ENCODE peak calls at places on chromosome 13, in seven cellular contexts. D, V, I, B, L, O and P are unnamed samples.

GRCh38 chr13:22451345-22451744 is 729.4 kb upstream of the SGCG start:
- DNase-seq in L (no peak), O (no peak), D (no peak), V (no peak), B (peak; percentile 3), I (no peak), P (no peak)

GRCh38 chr13:48560657-48561337 is 27.9 kb upstream of the RCBTB2 start:
- DNase-seq in V (no peak), I (no peak), B (no peak), D (no peak), L (no peak), O (no peak), P (no peak)

GRCh38 chr13:35144496-35144895 is 202.4 kb downstream of the NBEA start:
- DNase-seq in I (no peak), O (peak; percentile 52), L (no peak), D (no peak), V (no peak), B (peak; percentile 49), P (no peak)

GRCh38 chr13:91804724-91805123 is 406.3 kb downstream of the GPC5 start:
- DNase-seq in B (no peak), D (no peak), L (no peak), V (no peak), I (no peak), O (no peak), P (no peak)

GRCh38 chr13:25503856-25504255 is 132.1 kb downstream of the ATP8A2 start:
- DNase-seq in D (no peak), B (no peak), O (no peak), I (no peak), L (no peak), V (no peak), P (no peak)

GRCh38 chr13:93476175-93476574 is 249.6 kb downstream of the GPC6 start:
- DNase-seq in I (no peak), V (no peak), L (no peak), B (peak; percentile 81), O (peak; percentile 65), D (no peak), P (peak; percentile 32)

GRCh38 chr13:114131581-114132418 is 623 bp downstream of the RASA3 start:
- DNase-seq in O (peak; percentile 53), B (peak; percentile 22), I (no peak), L (no peak), V (no peak), D (no peak), P (no peak)

GRCh38 chr13:66225071-66225470 is 1005.1 kb downstream of the PCDH9 start:
- DNase-seq in L (no peak), O (no peak), D (no peak), I (no peak), B (no peak), V (no peak), P (no peak)

GRCh38 chr13:52746141-52746540 is 6.5 kb upstream of the CNMD start:
- DNase-seq in V (no peak), B (no peak), D (no peak), O (no peak), L (no peak), I (no peak), P (no peak)

GRCh38 chr13:72774019-72774418 is 7.7 kb downstream of the DIS3 start:
- DNase-seq in O (peak; percentile 64), L (no peak), B (peak; percentile 86), I (no peak), D (no peak), V (no peak), P (no peak)

GRCh38 chr13:48446454-48446853 is 33.5 kb upstream of the LPAR6 start:
- DNase-seq in I (no peak), B (peak; percentile 66), O (peak; percentile 83), L (no peak), V (no peak), D (no peak), P (no peak)

GRCh38 chr13:20843177-20843576 is 59.4 kb downstream of the XPO4 start:
- DNase-seq in D (no peak), O (peak; percentile 82), B (no peak), L (no peak), I (no peak), V (no peak), P (no peak)

GRCh38 chr13:113618455-113618854 is 33.9 kb downstream of the TFDP1 start:
- DNase-seq in O (no peak), B (no peak), I (no peak), V (no peak), L (no peak), D (no peak), P (no peak)

GRCh38 chr13:75236774-75237173 is 245.2 kb downstream of the TBC1D4 start:
- DNase-seq in D (no peak), O (no peak), L (no peak), I (no peak), V (no peak), B (peak; percentile 54), P (no peak)

GRCh38 chr13:112900691-112901091 is 68.3 kb upstream of the MCF2L start:
- DNase-seq in I (peak; percentile 53), D (no peak), V (no peak), O (no peak), L (no peak), B (no peak), P (no peak)

GRCh38 chr13:40442191-40442590 is 224.2 kb downstream of the FOXO1 start:
- DNase-seq in O (no peak), B (no peak), D (no peak), V (no peak), L (no peak), I (no peak), P (no peak)

GRCh38 chr13:85334187-85334586 is 465.0 kb downstream of the SLITRK6 start:
- DNase-seq in D (no peak), V (no peak), B (no peak), L (no peak), I (no peak), O (no peak), P (no peak)

GRCh38 chr13:102405499-102406079 is 3.7 kb upstream of the FGF14 start:
- DNase-seq in B (peak; percentile 47), V (no peak), O (peak; percentile 17), I (no peak), D (no peak), L (no peak), P (no peak)

GRCh38 chr13:52348081-52348480 is 57.9 kb downstream of the THSD1 start:
- DNase-seq in O (peak; percentile 95), L (no peak), D (no peak), V (no peak), B (peak; percentile 26), I (no peak), P (peak; percentile 80)

GRCh38 chr13:31848621-31849020 is 109.3 kb downstream of the RXFP2 start:
- DNase-seq in B (no peak), D (no peak), I (no peak), O (no peak), V (no peak), L (no peak), P (no peak)

GRCh38 chr13:42883771-42884170 is 102.4 kb downstream of the FAM216B start:
- DNase-seq in V (no peak), L (no peak), B (peak; percentile 39), I (no peak), O (peak; percentile 79), D (no peak), P (peak; percentile 3)

GRCh38 chr13:20983386-20983785 is 78.0 kb downstream of the LATS2 start:
- DNase-seq in B (no peak), V (no peak), L (no peak), I (peak; percentile 60), O (no peak), D (no peak), P (no peak)

GRCh38 chr13:49545661-49546060 is 39.7 kb downstream of the RCBTB1 start:
- DNase-seq in V (no peak), O (no peak), B (no peak), L (no peak), D (no peak), I (no peak), P (no peak)

DNA sequence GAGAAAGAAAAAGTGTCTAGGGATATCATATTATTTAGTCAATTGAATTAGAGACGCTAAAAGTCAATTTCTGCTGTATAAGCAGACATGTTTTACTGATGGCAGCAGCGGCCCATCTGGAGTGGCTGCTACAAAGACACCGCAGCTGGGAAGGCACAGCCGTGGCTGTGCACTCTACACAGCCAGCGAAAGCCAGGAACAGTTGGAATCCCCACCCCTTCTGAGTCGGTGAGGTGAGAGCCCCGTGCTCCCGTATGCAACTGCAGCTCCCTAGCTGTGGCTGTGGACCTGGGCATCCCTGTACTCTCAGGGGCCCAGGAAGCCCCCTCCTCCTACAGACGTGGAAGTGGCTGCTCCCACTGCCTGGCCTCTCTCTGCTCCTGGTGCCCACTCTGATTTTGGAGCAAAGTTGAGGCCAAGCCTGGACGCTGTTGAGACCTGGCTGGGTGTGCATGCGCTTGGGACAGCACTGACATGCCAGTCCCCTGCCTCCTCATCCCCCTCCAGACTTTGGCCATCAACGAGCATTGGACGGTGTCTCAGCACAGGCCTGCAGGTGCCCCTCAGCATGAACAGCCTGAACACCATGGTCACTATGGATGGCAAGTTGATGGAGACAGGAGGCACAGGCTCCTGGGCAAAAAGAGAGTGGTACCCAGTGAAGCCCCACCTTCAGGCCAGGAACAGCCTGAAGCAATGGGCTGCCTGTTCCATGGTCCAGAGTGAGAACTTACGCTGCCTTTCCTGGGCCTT is 944.0 kb upstream of the MIR17HG start:
- DNase-seq in O (no peak), V (no peak), I (no peak), D (no peak), B (no peak), L (no peak), P (no peak)
- H3K4me3 ChIP-seq in O (no peak overlapping the region), V (no peak overlapping the region), I (no peak overlapping the region), D (no peak overlapping the region), B (no peak overlapping the region), L (no peak overlapping the region), P (no peak overlapping the region)

GRCh38 chr13:101098873-101099272 is 317.4 kb downstream of the NALCN start:
- DNase-seq in O (no peak), B (no peak), D (no peak), V (no peak), L (no peak), I (no peak), P (no peak)
- H3K4me3 ChIP-seq in O (no peak overlapping the region), B (no peak overlapping the region), D (no peak overlapping the region), V (no peak overlapping the region), L (no peak overlapping the region), I (no peak overlapping the region), P (no peak overlapping the region)

DNA sequence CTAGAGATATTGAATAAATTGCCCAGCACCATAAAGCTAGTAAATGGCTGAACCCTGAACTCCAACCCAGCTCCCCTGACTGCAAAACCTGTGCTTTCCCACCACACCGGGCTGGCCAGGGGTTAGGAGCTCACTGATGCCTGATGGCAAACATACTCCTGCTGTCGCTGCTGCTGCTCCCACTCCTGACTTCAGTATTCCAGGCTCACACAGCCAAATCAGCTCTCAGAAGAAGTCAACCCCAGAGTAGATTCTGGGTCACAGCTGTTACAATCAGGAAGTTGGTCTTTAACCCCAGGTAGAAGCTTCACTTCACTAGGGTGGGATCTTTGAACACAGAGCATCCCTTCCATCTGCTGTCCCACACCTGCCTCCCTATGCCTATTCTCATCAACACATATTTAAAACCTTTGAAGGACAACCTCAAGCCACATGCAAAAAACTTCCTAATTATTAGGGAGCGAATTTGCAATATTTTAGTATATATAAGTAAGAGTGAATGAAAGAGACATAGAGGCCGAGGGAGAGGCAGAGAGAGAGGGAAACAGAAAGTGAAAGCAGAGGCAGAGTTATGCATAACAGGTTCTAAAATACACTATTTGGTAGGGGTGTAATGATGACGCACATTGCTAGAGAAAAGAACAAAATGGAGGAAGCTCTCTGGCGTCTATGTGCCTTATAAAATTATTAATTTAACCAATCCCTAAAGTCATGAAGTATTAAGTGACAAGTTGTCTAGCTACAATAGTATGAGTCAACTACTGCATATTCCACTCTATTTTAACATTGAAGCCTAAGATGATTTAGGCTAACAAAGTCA is 99.4 kb upstream of the SERP2 start:
- DNase-seq in B (no peak), O (peak; percentile 58), V (no peak), I (no peak), L (no peak), D (no peak), P (no peak)
- H3K4me3 ChIP-seq in B (no peak overlapping the region), O (no peak overlapping the region), V (no peak overlapping the region), I (no peak overlapping the region), L (peak overlapping the region; percentile 21), D (peak overlapping the region; percentile 10), P (peak overlapping the region; percentile 5)

GRCh38 chr13:71171740-71172139 is 695.3 kb downstream of the DACH1 start:
- DNase-seq in O (no peak), D (no peak), I (no peak), L (no peak), B (no peak), V (no peak), P (no peak)
- H3K4me3 ChIP-seq in O (no peak overlapping the region), D (no peak overlapping the region), I (no peak overlapping the region), L (no peak overlapping the region), B (no peak overlapping the region), V (no peak overlapping the region), P (no peak overlapping the region)